ENCODE peak calls at places on chromosome 15, in five cellular contexts. One of them, this sample, is unnamed.

GRCh38 chr15:42710662-42711061 is 26.3 kb downstream of the CDAN1 start:
- DNase-seq in lower lobe of right lung: no peak
- DNase-seq in fibroblast of pulmonary artery: no peak
- DNase-seq in astrocyte: no peak
- DNase-seq in choroid plexus epithelial cell: no peak
- DNase-seq in this sample: no peak

GRCh38 chr15:89785064-89785770 is 9.1 kb downstream of the MESP2 start:
- DNase-seq in lower lobe of right lung: no peak
- DNase-seq in fibroblast of pulmonary artery: no peak
- DNase-seq in astrocyte: no peak
- DNase-seq in choroid plexus epithelial cell: no peak
- DNase-seq in this sample: no peak

GRCh38 chr15:100111103-100112060 is 230.4 kb downstream of the ADAMTS17 start:
- DNase-seq in lower lobe of right lung: no peak
- DNase-seq in fibroblast of pulmonary artery: peak
- DNase-seq in astrocyte: peak
- DNase-seq in choroid plexus epithelial cell: peak
- DNase-seq in this sample: no peak

GRCh38 chr15:48494646-48495045 is 150.9 kb downstream of the FBN1 start:
- DNase-seq in lower lobe of right lung: no peak
- DNase-seq in fibroblast of pulmonary artery: no peak
- DNase-seq in astrocyte: peak
- DNase-seq in choroid plexus epithelial cell: peak
- DNase-seq in this sample: no peak

GRCh38 chr15:63504979-63505841 is 817 bp downstream of the USP3 start:
- DNase-seq in lower lobe of right lung: peak
- DNase-seq in fibroblast of pulmonary artery: peak
- DNase-seq in astrocyte: peak
- DNase-seq in choroid plexus epithelial cell: peak
- DNase-seq in this sample: peak

GRCh38 chr15:25504307-25504706 is 65.5 kb upstream of the UBE3A start:
- DNase-seq in lower lobe of right lung: no peak
- DNase-seq in fibroblast of pulmonary artery: no peak
- DNase-seq in astrocyte: peak
- DNase-seq in choroid plexus epithelial cell: peak
- DNase-seq in this sample: no peak

GRCh38 chr15:88083828-88084760 is 172.4 kb downstream of the NTRK3 start:
- DNase-seq in lower lobe of right lung: no peak
- DNase-seq in fibroblast of pulmonary artery: peak
- DNase-seq in astrocyte: peak
- DNase-seq in choroid plexus epithelial cell: no peak
- DNase-seq in this sample: no peak

GRCh38 chr15:74376226-74376625 is 8.8 kb upstream of the CYP11A1 start:
- DNase-seq in lower lobe of right lung: no peak
- DNase-seq in fibroblast of pulmonary artery: no peak
- DNase-seq in astrocyte: no peak
- DNase-seq in choroid plexus epithelial cell: no peak
- DNase-seq in this sample: no peak

GRCh38 chr15:100733786-100734185 is 131.4 kb downstream of the ASB7 start:
- DNase-seq in lower lobe of right lung: no peak
- DNase-seq in fibroblast of pulmonary artery: peak
- DNase-seq in astrocyte: peak
- DNase-seq in choroid plexus epithelial cell: peak
- DNase-seq in this sample: no peak

GRCh38 chr15:73677146-73677607 is 7.0 kb upstream of the CD276 start:
- DNase-seq in lower lobe of right lung: peak
- DNase-seq in fibroblast of pulmonary artery: peak
- DNase-seq in astrocyte: peak
- DNase-seq in choroid plexus epithelial cell: peak
- DNase-seq in this sample: peak

GRCh38 chr15:49492834-49493233 is 69.8 kb downstream of the FGF7 start:
- DNase-seq in lower lobe of right lung: no peak
- DNase-seq in fibroblast of pulmonary artery: peak
- DNase-seq in astrocyte: peak
- DNase-seq in choroid plexus epithelial cell: peak
- DNase-seq in this sample: no peak

GRCh38 chr15:89385596-89386242 is 51.1 kb upstream of the POLG start:
- DNase-seq in lower lobe of right lung: no peak
- DNase-seq in fibroblast of pulmonary artery: no peak
- DNase-seq in astrocyte: peak
- DNase-seq in choroid plexus epithelial cell: no peak
- DNase-seq in this sample: no peak

GRCh38 chr15:25375557-25375956 is 63.3 kb downstream of the UBE3A start:
- DNase-seq in lower lobe of right lung: no peak
- DNase-seq in fibroblast of pulmonary artery: peak
- DNase-seq in astrocyte: no peak
- DNase-seq in choroid plexus epithelial cell: no peak
- DNase-seq in this sample: no peak

GRCh38 chr15:44299997-44300396 is 11.5 kb downstream of the GOLM2 start:
- DNase-seq in lower lobe of right lung: no peak
- DNase-seq in fibroblast of pulmonary artery: no peak
- DNase-seq in astrocyte: no peak
- DNase-seq in choroid plexus epithelial cell: no peak
- DNase-seq in this sample: no peak

GRCh38 chr15:87369269-87369668 is 887.3 kb downstream of the NTRK3 start:
- DNase-seq in lower lobe of right lung: no peak
- DNase-seq in fibroblast of pulmonary artery: peak
- DNase-seq in astrocyte: peak
- DNase-seq in choroid plexus epithelial cell: peak
- DNase-seq in this sample: no peak

GRCh38 chr15:72307036-72307435 is 12.9 kb downstream of the CELF6 start:
- DNase-seq in lower lobe of right lung: no peak
- DNase-seq in fibroblast of pulmonary artery: no peak
- DNase-seq in astrocyte: no peak
- DNase-seq in choroid plexus epithelial cell: no peak
- DNase-seq in this sample: no peak

GRCh38 chr15:28977377-28978010 is 91.7 kb downstream of the APBA2 start:
- DNase-seq in lower lobe of right lung: no peak
- DNase-seq in fibroblast of pulmonary artery: peak
- DNase-seq in astrocyte: peak
- DNase-seq in choroid plexus epithelial cell: peak
- DNase-seq in this sample: no peak

GRCh38 chr15:76057332-76058000 is 2.3 kb upstream of the TMEM266 start:
- DNase-seq in lower lobe of right lung: no peak
- DNase-seq in fibroblast of pulmonary artery: peak
- DNase-seq in astrocyte: no peak
- DNase-seq in choroid plexus epithelial cell: peak
- DNase-seq in this sample: peak

GRCh38 chr15:26032162-26032846 is 169.2 kb upstream of the ATP10A start:
- DNase-seq in lower lobe of right lung: no peak
- DNase-seq in fibroblast of pulmonary artery: no peak
- DNase-seq in astrocyte: no peak
- DNase-seq in choroid plexus epithelial cell: no peak
- DNase-seq in this sample: no peak

GRCh38 chr15:61892140-61892539 is 168.1 kb downstream of the VPS13C start:
- DNase-seq in lower lobe of right lung: no peak
- DNase-seq in fibroblast of pulmonary artery: no peak
- DNase-seq in astrocyte: no peak
- DNase-seq in choroid plexus epithelial cell: no peak
- DNase-seq in this sample: no peak

GRCh38 chr15:43881944-43882343 is 55.1 kb downstream of the WDR76 start:
- DNase-seq in lower lobe of right lung: no peak
- DNase-seq in fibroblast of pulmonary artery: no peak
- DNase-seq in astrocyte: no peak
- DNase-seq in choroid plexus epithelial cell: peak
- DNase-seq in this sample: peak

DNA sequence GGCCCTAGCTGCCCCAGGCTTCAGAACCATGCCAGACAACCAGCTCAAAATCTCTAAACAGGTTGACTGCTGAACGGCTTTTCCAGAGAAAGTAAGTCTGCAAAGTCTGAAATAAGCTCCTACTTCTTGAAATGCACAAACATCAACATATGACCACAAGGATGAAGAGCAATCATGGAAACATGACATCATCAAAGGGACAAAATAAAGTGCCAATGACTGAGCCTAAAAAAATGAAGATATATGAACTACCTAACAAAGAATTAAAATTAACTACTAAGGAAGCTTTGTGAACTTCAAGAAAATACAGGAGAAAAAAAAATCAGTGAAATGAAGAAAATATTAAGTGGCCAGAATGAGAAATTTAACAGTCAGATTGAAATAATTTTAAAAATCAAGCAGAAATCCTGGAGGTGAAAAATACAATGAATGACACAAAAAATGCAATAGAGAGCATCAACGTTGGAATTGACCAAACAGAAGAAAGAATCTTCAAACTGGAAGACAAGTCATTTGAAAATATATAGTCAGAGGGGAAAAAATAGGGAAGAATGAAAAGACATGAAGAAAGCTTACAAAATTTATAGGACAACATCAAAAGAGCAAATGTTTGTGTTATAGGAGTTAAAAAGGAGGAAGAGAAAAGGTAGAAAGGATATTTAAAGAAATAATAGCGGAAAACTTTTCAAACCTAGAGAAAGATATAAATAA is 364.2 kb downstream of the OCA2 start:
- DNase-seq in lower lobe of right lung: no peak
- DNase-seq in fibroblast of pulmonary artery: no peak
- DNase-seq in astrocyte: no peak
- DNase-seq in choroid plexus epithelial cell: no peak
- DNase-seq in this sample: no peak
- TF ChIP-seq CTCF in lower lobe of right lung: no peak
- TF ChIP-seq CTCF in fibroblast of pulmonary artery: no peak
- TF ChIP-seq CTCF in astrocyte: no peak
- TF ChIP-seq CTCF in choroid plexus epithelial cell: no peak
- TF ChIP-seq CTCF in this sample: no peak

GRCh38 chr15:60392986-60393811 is 4.6 kb downstream of the ANXA2 start:
- DNase-seq in lower lobe of right lung: no peak
- DNase-seq in fibroblast of pulmonary artery: peak
- DNase-seq in astrocyte: peak
- DNase-seq in choroid plexus epithelial cell: peak
- DNase-seq in this sample: no peak
- H3K4me3 ChIP-seq in lower lobe of right lung: peak
- H3K4me3 ChIP-seq in fibroblast of pulmonary artery: peak
- H3K4me3 ChIP-seq in astrocyte: peak
- H3K4me3 ChIP-seq in choroid plexus epithelial cell: peak
- H3K4me3 ChIP-seq in this sample: no peak

GRCh38 chr15:70120109-70120508 is 22.4 kb upstream of the TLE3 start:
- DNase-seq in lower lobe of right lung: no peak
- DNase-seq in fibroblast of pulmonary artery: no peak
- DNase-seq in astrocyte: no peak
- DNase-seq in choroid plexus epithelial cell: no peak
- DNase-seq in this sample: no peak

GRCh38 chr15:70125605-70126004 is 27.9 kb upstream of the TLE3 start:
- DNase-seq in lower lobe of right lung: no peak
- DNase-seq in fibroblast of pulmonary artery: no peak
- DNase-seq in astrocyte: no peak
- DNase-seq in choroid plexus epithelial cell: no peak
- DNase-seq in this sample: peak

GRCh38 chr15:70118599-70118998 is 20.9 kb upstream of the TLE3 start:
- DNase-seq in lower lobe of right lung: no peak
- DNase-seq in fibroblast of pulmonary artery: no peak
- DNase-seq in astrocyte: no peak
- DNase-seq in choroid plexus epithelial cell: no peak
- DNase-seq in this sample: no peak

GRCh38 chr15:70120954-70121655 is 23.4 kb upstream of the TLE3 start:
- DNase-seq in lower lobe of right lung: no peak
- DNase-seq in fibroblast of pulmonary artery: no peak
- DNase-seq in astrocyte: peak
- DNase-seq in choroid plexus epithelial cell: no peak
- DNase-seq in this sample: no peak

DNA sequence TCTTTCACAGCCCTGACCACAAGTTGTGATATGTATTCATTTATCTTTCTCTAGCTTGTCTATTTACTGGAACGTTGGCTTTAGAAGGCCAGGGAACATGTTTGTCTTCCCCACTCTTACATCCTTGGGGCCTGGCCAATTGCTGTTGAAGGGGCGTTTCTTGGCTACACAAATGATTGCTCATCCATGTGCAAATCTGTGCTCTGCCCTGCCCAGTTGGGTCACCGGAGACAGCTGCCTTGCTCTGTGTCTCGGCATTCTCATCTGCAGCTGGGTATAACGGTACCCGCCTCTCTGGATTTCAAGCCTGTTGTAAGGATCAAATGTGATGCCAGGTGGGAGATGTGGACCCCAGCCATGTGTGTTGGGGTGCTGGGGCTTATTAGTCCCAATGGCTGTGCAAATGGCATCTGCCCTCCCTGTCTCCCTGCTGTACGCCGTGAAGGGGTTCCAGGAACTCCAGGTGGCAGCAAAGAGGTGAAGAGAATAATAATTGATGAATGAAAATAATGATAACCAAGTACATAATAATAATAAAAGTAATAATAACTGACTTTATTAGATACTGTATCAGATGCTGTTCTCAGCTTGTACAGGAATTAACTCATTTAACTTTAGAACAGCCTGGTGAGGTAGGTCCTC is 24.1 kb upstream of the TLE3 start:
- DNase-seq in lower lobe of right lung: no peak
- DNase-seq in fibroblast of pulmonary artery: peak
- DNase-seq in astrocyte: peak
- DNase-seq in choroid plexus epithelial cell: peak
- DNase-seq in this sample: no peak
- TF ChIP-seq CTCF in lower lobe of right lung: no peak
- TF ChIP-seq CTCF in fibroblast of pulmonary artery: no peak
- TF ChIP-seq CTCF in astrocyte: peak
- TF ChIP-seq CTCF in choroid plexus epithelial cell: peak
- TF ChIP-seq CTCF in this sample: no peak

GRCh38 chr15:90931737-90932659 is at the start of gene HDDC3:
- DNase-seq in lower lobe of right lung: peak
- DNase-seq in fibroblast of pulmonary artery: peak
- DNase-seq in astrocyte: peak
- DNase-seq in choroid plexus epithelial cell: peak
- DNase-seq in this sample: peak

GRCh38 chr15:90932660-90932991 is 277 bp upstream of the HDDC3 start:
- DNase-seq in lower lobe of right lung: no peak
- DNase-seq in fibroblast of pulmonary artery: no peak
- DNase-seq in astrocyte: no peak
- DNase-seq in choroid plexus epithelial cell: no peak
- DNase-seq in this sample: no peak

GRCh38 chr15:90929709-90930019 is 2.7 kb downstream of the HDDC3 start:
- DNase-seq in lower lobe of right lung: no peak
- DNase-seq in fibroblast of pulmonary artery: no peak
- DNase-seq in astrocyte: no peak
- DNase-seq in choroid plexus epithelial cell: no peak
- DNase-seq in this sample: no peak

GRCh38 chr15:90933310-90933709 is 961 bp upstream of the HDDC3 start:
- DNase-seq in lower lobe of right lung: no peak
- DNase-seq in fibroblast of pulmonary artery: no peak
- DNase-seq in astrocyte: no peak
- DNase-seq in choroid plexus epithelial cell: no peak
- DNase-seq in this sample: no peak

DNA sequence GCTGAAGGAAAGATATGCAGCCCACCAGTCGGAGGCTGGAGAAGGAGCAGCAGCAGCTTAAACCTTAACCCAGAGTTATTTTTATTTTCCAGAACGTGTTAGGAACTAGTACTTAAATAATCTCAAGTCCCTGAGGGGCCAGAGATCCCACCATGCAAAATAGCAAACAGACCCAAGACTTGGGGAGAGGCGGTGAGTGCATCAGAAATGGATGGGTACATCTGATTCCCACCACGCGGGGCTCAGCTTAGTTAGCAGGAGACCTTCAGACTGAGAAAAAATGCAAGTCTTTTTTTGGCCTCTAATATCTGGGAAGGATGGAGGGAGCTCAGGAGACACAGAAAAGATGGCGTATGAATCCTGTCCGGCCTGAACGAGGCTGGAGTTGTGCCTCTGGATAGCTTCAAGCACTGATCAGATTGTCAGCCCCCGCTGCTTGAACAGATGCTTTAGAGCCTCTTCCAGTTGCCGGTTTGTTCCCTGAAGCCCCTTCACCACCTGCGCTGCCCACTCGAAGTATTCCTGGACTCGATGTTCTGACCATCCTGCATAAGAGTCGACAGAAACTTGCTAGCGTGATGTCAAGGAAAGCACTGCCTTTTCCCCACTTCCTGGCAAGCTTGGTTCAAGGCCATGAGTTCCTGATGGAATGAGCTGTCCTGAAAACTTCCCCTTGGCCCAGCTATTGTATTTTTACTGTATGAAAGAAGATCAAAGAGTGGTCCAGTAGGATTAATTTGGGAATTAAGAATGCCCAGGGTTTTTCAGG is 1.3 kb downstream of the HDDC3 start:
- DNase-seq in lower lobe of right lung: no peak
- DNase-seq in fibroblast of pulmonary artery: no peak
- DNase-seq in astrocyte: no peak
- DNase-seq in choroid plexus epithelial cell: no peak
- DNase-seq in this sample: peak
- H3K4me3 ChIP-seq in lower lobe of right lung: peak
- H3K4me3 ChIP-seq in fibroblast of pulmonary artery: no peak
- H3K4me3 ChIP-seq in astrocyte: peak
- H3K4me3 ChIP-seq in choroid plexus epithelial cell: peak
- H3K4me3 ChIP-seq in this sample: peak